ENCODE peak calls at places on chromosomes 1 and 21, in six cellular contexts. N, U, L, T, G and I are unnamed samples.

GRCh38 chr21:45826733-45827692 is 154.6 kb upstream of the COL6A1 start:
- DNase-seq in N (no peak), T (no peak), L (no peak), U (no peak), G (no peak), I (peak)

GRCh38 chr1:157277281-157277680 is 139.1 kb upstream of the ETV3 start:
- DNase-seq in N (no peak), U (no peak), G (no peak), L (no peak), T (no peak), I (no peak)

GRCh38 chr1:233993651-233994050 is 89.2 kb downstream of the SLC35F3 start:
- DNase-seq in L (no peak), G (peak), N (no peak), U (no peak), T (no peak), I (no peak)

GRCh38 chr1:77416692-77417450 is 135.1 kb downstream of the AK5 start:
- DNase-seq in L (no peak), N (no peak), T (peak), G (no peak), U (peak), I (no peak)

GRCh38 chr1:108521990-108522393 is 37.9 kb upstream of the EEIG2 start:
- DNase-seq in L (no peak), T (no peak), G (no peak), N (no peak), U (no peak), I (no peak)

GRCh38 chr21:45575993-45576837 is 34.0 kb upstream of the SLC19A1 start:
- DNase-seq in N (no peak), T (no peak), L (no peak), U (no peak), G (no peak), I (no peak)

GRCh38 chr1:100927276-100927675 is 31.4 kb downstream of the SLC30A7 start:
- DNase-seq in G (no peak), L (no peak), N (no peak), U (no peak), T (no peak), I (no peak)

GRCh38 chr1:244104309-244105060 is 53.4 kb downstream of the ZBTB18 start:
- DNase-seq in G (no peak), L (no peak), N (no peak), U (no peak), T (peak), I (no peak)

GRCh38 chr1:30899577-30900389 is 8.8 kb downstream of the SDC3 start:
- DNase-seq in N (no peak), U (no peak), G (no peak), T (no peak), L (no peak), I (no peak)

GRCh38 chr1:33057095-33057494 is 20.4 kb upstream of the AK2 start:
- DNase-seq in L (no peak), U (no peak), T (no peak), N (no peak), G (no peak), I (no peak)

GRCh38 chr1:2564815-2565415 is 8.7 kb downstream of the TNFRSF14 start:
- DNase-seq in N (no peak), T (no peak), L (no peak), G (no peak), U (no peak), I (no peak)

GRCh38 chr1:220880726-220881506 is 1.7 kb downstream of the HLX start:
- DNase-seq in N (no peak), G (no peak), T (no peak), L (peak), U (no peak), I (no peak)

GRCh38 chr1:51839094-51839493 is 39.4 kb downstream of the NRDC start:
- DNase-seq in T (no peak), N (no peak), U (no peak), L (no peak), G (no peak), I (no peak)

GRCh38 chr1:234845097-234845660 is 235.2 kb upstream of the IRF2BP2 start:
- DNase-seq in U (no peak), T (no peak), L (no peak), N (no peak), G (peak), I (no peak)

GRCh38 chr1:94304553-94304952 is 67.2 kb upstream of the ARHGAP29 start:
- DNase-seq in N (no peak), U (no peak), L (no peak), G (no peak), T (no peak), I (no peak)

GRCh38 chr1:189435398-189435797 is 1042.3 kb downstream of the BRINP3 start:
- DNase-seq in G (no peak), N (no peak), U (no peak), L (no peak), T (no peak), I (no peak)

GRCh38 chr1:116886532-116886931 is 23.2 kb upstream of the PTGFRN start:
- DNase-seq in L (no peak), U (no peak), T (no peak), G (no peak), N (no peak), I (no peak)

GRCh38 chr1:157961805-157962762 is 31.4 kb upstream of the KIRREL1 start:
- DNase-seq in L (no peak), U (no peak), N (no peak), T (no peak), G (no peak), I (no peak)

GRCh38 chr1:88655145-88655544 is 28.9 kb upstream of the PKN2 start:
- DNase-seq in T (no peak), G (no peak), U (no peak), N (no peak), L (no peak), I (no peak)

GRCh38 chr21:42740405-42740909 is 87.0 kb downstream of the PDE9A start:
- DNase-seq in N (no peak), L (no peak), G (no peak), U (no peak), T (no peak), I (no peak)

GRCh38 chr1:99645199-99645598 is 714 bp upstream of the PALMD start:
- DNase-seq in N (no peak), U (no peak), G (no peak), L (no peak), T (peak), I (no peak)

GRCh38 chr1:29837306-29837646 is 601.0 kb downstream of the PTPRU start:
- DNase-seq in N (no peak), L (peak), T (no peak), G (no peak), U (no peak), I (no peak)

GRCh38 chr1:28580706-28581530 is 11.1 kb upstream of the RAB42 start:
- DNase-seq in T (peak), G (no peak), U (peak), L (no peak), N (no peak), I (no peak)

GRCh38 chr1:150484861-150485260 is 2.4 kb upstream of the TARS2 start:
- DNase-seq in N (no peak), U (peak), G (no peak), T (peak), L (no peak), I (no peak)

GRCh38 chr1:150484431-150484830 is 2.8 kb upstream of the TARS2 start:
- DNase-seq in L (no peak), N (no peak), U (no peak), G (no peak), T (no peak), I (no peak)

GRCh38 chr1:150487763-150488115 is 520 bp downstream of the TARS2 start:
- DNase-seq in G (no peak), N (no peak), T (no peak), L (no peak), U (no peak), I (no peak)

GRCh38 chr1:150486966-150487762 is at the start of gene TARS2:
- DNase-seq in U (peak), T (peak), G (peak), L (peak), N (peak), I (peak)
- TF ChIP-seq POLR2AphosphoS5 in U (peak), T (peak), G (peak), L (peak), N (peak), I (peak)

GRCh38 chr1:3787347-3787710 is 9.0 kb downstream of the LRRC47 start:
- DNase-seq in G (no peak), L (no peak), U (no peak), N (no peak), T (no peak), I (no peak)
- TF ChIP-seq TAF1 in G (no peak), L (no peak), U (no peak), N (no peak), T (no peak), I (no peak)

DNA sequence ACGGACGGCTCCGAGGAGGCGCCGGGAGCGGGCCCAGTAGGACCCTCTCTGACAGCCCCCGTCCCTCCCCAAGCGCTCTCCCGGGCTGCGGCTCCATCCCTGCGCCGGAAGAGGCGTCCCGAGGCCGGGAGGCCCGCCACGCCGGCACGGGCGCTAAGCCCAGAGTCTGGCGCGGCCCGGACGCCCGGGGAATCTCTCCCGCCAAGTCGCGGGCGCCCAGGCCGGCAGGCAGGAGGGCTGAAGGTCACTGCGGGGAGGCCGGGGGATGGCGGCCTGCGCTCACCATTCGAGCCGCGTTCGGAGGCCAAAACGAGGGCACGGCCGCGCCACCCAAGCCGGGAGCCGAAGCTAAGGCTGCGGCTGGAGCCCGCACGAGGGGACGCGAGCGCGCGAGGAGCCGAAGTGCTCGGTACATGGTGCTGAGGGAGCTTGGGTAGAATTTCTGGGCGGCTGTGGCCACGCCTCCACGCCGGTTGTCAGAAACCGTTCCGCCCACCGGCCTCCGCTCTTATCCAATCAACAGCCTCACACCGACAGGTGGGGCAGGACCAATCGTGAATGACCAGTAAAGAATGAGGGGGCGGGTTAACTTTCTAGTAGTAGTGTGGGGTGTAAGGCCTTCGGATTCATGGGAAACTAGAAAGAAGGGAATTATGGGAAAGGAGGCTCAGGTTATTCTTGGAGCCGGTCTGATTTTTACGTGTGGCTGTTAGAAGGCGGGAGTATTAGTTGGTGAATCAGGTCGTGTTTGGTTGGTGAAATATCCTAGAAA is at the start of gene FH:
- DNase-seq in N (peak), G (peak), T (peak), U (peak), L (peak), I (peak)
- TF ChIP-seq POLR2A in N (peak), G (peak), T (peak), U (peak), L (peak), I (peak)

GRCh38 chr21:23955130-23955873 is 1652.0 kb downstream of the MRPL39 start:
- DNase-seq in L (no peak), G (no peak), U (no peak), T (no peak), N (no peak), I (no peak)

GRCh38 chr21:23951251-23951650 is 1656.0 kb downstream of the MRPL39 start:
- DNase-seq in N (no peak), U (no peak), G (no peak), T (no peak), L (no peak), I (no peak)

GRCh38 chr21:23949493-23949892 is 1657.8 kb downstream of the MRPL39 start:
- DNase-seq in N (no peak), L (no peak), U (no peak), T (no peak), G (no peak), I (no peak)

GRCh38 chr21:23950344-23950743 is 1656.9 kb downstream of the MRPL39 start:
- DNase-seq in L (no peak), G (no peak), U (no peak), T (no peak), N (no peak), I (no peak)

GRCh38 chr21:23952269-23952668 is 1655.0 kb downstream of the MRPL39 start:
- DNase-seq in G (no peak), N (no peak), T (no peak), U (no peak), L (no peak), I (no peak)
- TF ChIP-seq POLR2AphosphoS5 in G (no peak), N (no peak), T (no peak), U (no peak), L (no peak), I (no peak)

GRCh38 chr1:248847956-248848561 is 10.0 kb downstream of the ZNF672 start:
- DNase-seq in T (no peak), L (no peak), U (no peak), G (no peak), N (no peak), I (no peak)

GRCh38 chr1:248848596-248848995 is 10.3 kb downstream of the ZNF692 start:
- DNase-seq in U (no peak), N (no peak), T (no peak), L (no peak), G (no peak), I (no peak)

GRCh38 chr1:248849637-248850036 is 9.2 kb downstream of the ZNF692 start:
- DNase-seq in T (no peak), N (no peak), U (no peak), G (no peak), L (no peak), I (no peak)

GRCh38 chr1:248850124-248850523 is 8.8 kb downstream of the ZNF692 start:
- DNase-seq in U (no peak), T (no peak), N (no peak), L (no peak), G (no peak), I (no peak)

DNA sequence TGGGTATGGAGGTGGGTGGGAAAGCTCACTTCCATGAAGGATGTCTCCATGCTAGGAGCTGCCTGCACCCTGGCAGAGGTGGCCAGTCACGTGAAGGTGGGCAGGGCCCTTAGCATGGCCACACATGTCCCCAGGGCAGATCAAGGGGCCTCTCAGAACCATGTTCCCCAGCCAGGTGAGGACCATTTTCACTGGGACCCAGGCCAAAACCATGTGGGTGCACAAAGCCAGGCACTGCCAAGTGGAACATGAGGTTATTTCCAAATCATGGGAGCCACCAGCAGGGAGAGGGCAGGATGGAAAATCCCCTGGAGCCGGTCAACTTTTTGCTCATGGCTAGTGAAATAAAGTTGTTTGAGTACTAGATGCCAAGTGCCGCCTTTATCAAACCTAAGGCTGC is 9.7 kb downstream of the ZNF692 start:
- DNase-seq in L (no peak), U (no peak), T (no peak), G (no peak), N (no peak), I (no peak)
- TF ChIP-seq TAF1 in L (no peak), U (no peak), T (no peak), G (no peak), N (no peak), I (no peak)

GRCh38 chr1:228405200-228405978 is 1.2 kb downstream of the TRIM11 start:
- DNase-seq in L (no peak), T (no peak), N (no peak), G (no peak), U (no peak), I (no peak)
- TF ChIP-seq POLR2A in L (peak), T (no peak), N (no peak), G (no peak), U (no peak), I (no peak)